ENCODE peak calls at places on chromosomes 3 and 15, in seven cellular contexts. R is BE2C, L is heart left ventricle, V is ovary, F is astrocyte of the spinal cord, Z is endothelial cell of umbilical vein, U is choroid plexus epithelial cell. J is an unnamed sample.

GRCh38 chr15:68700395-68701123 is 120.1 kb downstream of the ANP32A start:
- DNase-seq in R (peak), L (peak), V (peak), F (peak), Z (peak), U (peak), J (no peak)

GRCh38 chr15:53962646-53963561 is 15.3 kb upstream of the UNC13C start:
- DNase-seq in R (peak), L (no peak), V (no peak), F (peak), Z (peak), U (peak), J (no peak)

GRCh38 chr3:62220616-62221015 is 152.7 kb downstream of the FEZF2 start:
- DNase-seq in R (no peak), L (no peak), V (no peak), F (no peak), Z (no peak), U (no peak), J (no peak)

GRCh38 chr3:123167686-123168085 is 34.1 kb upstream of the SEC22A start:
- DNase-seq in R (no peak), L (no peak), V (no peak), F (no peak), Z (no peak), U (no peak), J (no peak)

GRCh38 chr3:3772920-3773319 is 26.3 kb upstream of the LRRN1 start:
- DNase-seq in R (peak), L (no peak), V (no peak), F (no peak), Z (no peak), U (no peak), J (no peak)

GRCh38 chr15:36332301-36332700 is 247.1 kb upstream of the CDIN1 start:
- DNase-seq in R (no peak), L (no peak), V (no peak), F (peak), Z (no peak), U (peak), J (no peak)

GRCh38 chr3:36538405-36538804 is 158.1 kb downstream of the STAC start:
- DNase-seq in R (no peak), L (no peak), V (no peak), F (no peak), Z (no peak), U (no peak), J (no peak)

GRCh38 chr3:12489832-12490231 is 5.6 kb downstream of the TSEN2 start:
- DNase-seq in R (no peak), L (no peak), V (no peak), F (no peak), Z (no peak), U (peak), J (no peak)

GRCh38 chr15:89515477-89515876 is 19.1 kb upstream of the RHCG start:
- DNase-seq in R (no peak), L (no peak), V (no peak), F (no peak), Z (no peak), U (no peak), J (no peak)

GRCh38 chr15:53758412-53758811 is 1.1 kb downstream of the WDR72 start:
- DNase-seq in R (no peak), L (no peak), V (no peak), F (no peak), Z (no peak), U (no peak), J (no peak)

GRCh38 chr15:94653071-94653470 is 421.7 kb downstream of the MCTP2 start:
- DNase-seq in R (no peak), L (no peak), V (no peak), F (no peak), Z (no peak), U (no peak), J (no peak)

GRCh38 chr15:85021409-85021808 is 39.8 kb downstream of the PDE8A start:
- DNase-seq in R (no peak), L (no peak), V (no peak), F (no peak), Z (no peak), U (no peak), J (no peak)

GRCh38 chr3:70990190-70990589 is 593.3 kb downstream of the FOXP1 start:
- DNase-seq in R (no peak), L (no peak), V (no peak), F (no peak), Z (no peak), U (no peak), J (no peak)

GRCh38 chr15:24944939-24945338 is 9.8 kb upstream of the SNRPN start:
- DNase-seq in R (no peak), L (no peak), V (no peak), F (no peak), Z (no peak), U (no peak), J (no peak)

GRCh38 chr3:53806182-53807116 is 39.8 kb downstream of the CHDH start:
- DNase-seq in R (no peak), L (no peak), V (no peak), F (peak), Z (no peak), U (peak), J (peak)

GRCh38 chr15:58244546-58244945 is 106.4 kb downstream of the AQP9 start:
- DNase-seq in R (no peak), L (no peak), V (no peak), F (no peak), Z (no peak), U (no peak), J (no peak)

GRCh38 chr3:123383101-123384053 is 65.5 kb downstream of the ADCY5 start:
- DNase-seq in R (no peak), L (peak), V (peak), F (no peak), Z (no peak), U (no peak), J (no peak)

GRCh38 chr15:85642693-85643058 is 152.0 kb downstream of the KLHL25 start:
- DNase-seq in R (no peak), L (peak), V (peak), F (peak), Z (peak), U (peak), J (no peak)

GRCh38 chr15:81338422-81339007 is 14.6 kb upstream of the STARD5 start:
- DNase-seq in R (no peak), L (no peak), V (no peak), F (peak), Z (peak), U (peak), J (no peak)

GRCh38 chr3:19769694-19770093 is 164.3 kb downstream of the EFHB start:
- DNase-seq in R (no peak), L (no peak), V (no peak), F (no peak), Z (no peak), U (no peak), J (no peak)

GRCh38 chr15:44633603-44634002 is 29.9 kb downstream of the SPG11 start:
- DNase-seq in R (no peak), L (no peak), V (no peak), F (peak), Z (peak), U (peak), J (no peak)

GRCh38 chr3:24406900-24407299 is 87.8 kb downstream of the THRB start:
- DNase-seq in R (no peak), L (no peak), V (no peak), F (no peak), Z (no peak), U (no peak), J (no peak)

GRCh38 chr3:105829879-105830622 is 38.8 kb downstream of the CBLB start:
- DNase-seq in R (no peak), L (no peak), V (no peak), F (peak), Z (peak), U (peak), J (no peak)

GRCh38 chr3:150680562-150680961 is 23.2 kb downstream of the ERICH6 start:
- DNase-seq in R (no peak), L (no peak), V (no peak), F (no peak), Z (no peak), U (no peak), J (no peak)

GRCh38 chr3:42980909-42981308 is 1.8 kb downstream of the GASK1A start:
- DNase-seq in R (no peak), L (no peak), V (no peak), F (no peak), Z (no peak), U (no peak), J (no peak)

GRCh38 chr15:41945701-41946100 is 26.7 kb downstream of the EHD4 start:
- DNase-seq in R (no peak), L (no peak), V (no peak), F (no peak), Z (no peak), U (no peak), J (no peak)

GRCh38 chr15:64874131-64874530 is 32.4 kb downstream of the PLEKHO2 start:
- DNase-seq in R (no peak), L (no peak), V (no peak), F (no peak), Z (no peak), U (no peak), J (no peak)

GRCh38 chr15:64869501-64869900 is 27.8 kb downstream of the PLEKHO2 start:
- DNase-seq in R (no peak), L (no peak), V (no peak), F (no peak), Z (no peak), U (no peak), J (no peak)

GRCh38 chr15:64865126-64865997 is 23.6 kb downstream of the PLEKHO2 start:
- DNase-seq in R (no peak), L (no peak), V (no peak), F (no peak), Z (no peak), U (no peak), J (no peak)

GRCh38 chr15:64865998-64866520 is 24.3 kb downstream of the PLEKHO2 start:
- DNase-seq in R (no peak), L (no peak), V (peak), F (peak), Z (no peak), U (peak), J (no peak)

GRCh38 chr15:64870350-64870749 is 28.6 kb downstream of the PLEKHO2 start:
- DNase-seq in R (no peak), L (no peak), V (peak), F (no peak), Z (peak), U (no peak), J (no peak)
- TF ChIP-seq CTCF in R (no peak), L (no peak), V (no peak), F (no peak), Z (no peak), U (no peak), J (no peak)

GRCh38 chr3:170368921-170369320 is 11.4 kb downstream of the SKIL start:
- DNase-seq in R (no peak), L (no peak), V (no peak), F (no peak), Z (no peak), U (no peak), J (no peak)
- TF ChIP-seq CTCF in R (peak), L (peak), V (no peak), F (peak), Z (peak), U (no peak), J (peak)

GRCh38 chr3:194330579-194330978 is 20.5 kb downstream of the CPN2 start:
- DNase-seq in R (no peak), L (no peak), V (no peak), F (no peak), Z (no peak), U (no peak), J (no peak)

GRCh38 chr3:194336601-194337355 is 14.3 kb downstream of the CPN2 start:
- DNase-seq in R (no peak), L (no peak), V (no peak), F (no peak), Z (no peak), U (no peak), J (no peak)

GRCh38 chr3:194332858-194333211 is 18.3 kb downstream of the CPN2 start:
- DNase-seq in R (no peak), L (no peak), V (no peak), F (no peak), Z (no peak), U (no peak), J (no peak)

GRCh38 chr3:194333212-194333980 is 17.7 kb downstream of the CPN2 start:
- DNase-seq in R (peak), L (peak), V (peak), F (peak), Z (peak), U (peak), J (peak)

DNA sequence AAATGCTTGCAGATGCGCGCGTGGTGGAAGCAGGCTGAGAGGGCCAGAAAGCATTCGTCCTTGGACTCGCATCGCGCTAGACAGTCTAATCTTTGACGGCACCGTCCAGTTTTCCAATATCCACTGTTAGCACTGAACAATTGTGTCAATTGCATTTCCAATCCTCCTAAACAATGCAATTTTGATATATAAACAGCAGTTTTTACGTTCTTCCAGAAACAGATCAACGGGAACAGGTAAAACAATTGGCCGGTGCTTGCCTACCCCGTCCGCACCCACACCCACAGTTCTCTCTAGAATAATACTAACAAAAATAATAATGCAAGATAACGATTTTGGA is 17.2 kb downstream of the CPN2 start:
- DNase-seq in R (no peak), L (no peak), V (no peak), F (no peak), Z (no peak), U (no peak), J (no peak)
- TF ChIP-seq CTCF in R (no peak), L (no peak), V (no peak), F (no peak), Z (no peak), U (no peak), J (no peak)

GRCh38 chr3:113339616-113340244 is 101.6 kb downstream of the CFAP44 start:
- DNase-seq in R (no peak), L (no peak), V (no peak), F (no peak), Z (no peak), U (peak), J (no peak)
- TF ChIP-seq CTCF in R (peak), L (no peak), V (no peak), F (peak), Z (peak), U (peak), J (peak)

DNA sequence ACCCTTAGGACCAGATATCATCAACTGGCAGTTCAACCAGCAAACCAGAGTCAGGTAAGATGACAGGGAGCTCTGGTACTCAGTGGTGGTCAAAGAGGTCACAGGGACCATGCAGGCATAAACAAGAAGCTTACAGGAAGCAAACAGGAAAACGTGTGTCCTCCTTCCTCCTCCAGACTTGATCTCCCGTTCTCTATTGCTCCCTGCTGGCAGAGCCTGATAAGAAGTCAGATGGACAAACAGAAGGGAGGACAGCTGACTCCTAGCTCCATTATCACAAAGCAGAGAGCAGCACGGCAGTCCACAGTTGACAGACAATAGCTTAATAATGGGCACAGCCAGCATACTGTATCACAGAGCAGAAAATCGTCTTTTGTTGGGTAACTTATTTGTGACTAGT is 156.5 kb upstream of the SLC2A2 start:
- DNase-seq in R (no peak), L (no peak), V (no peak), F (no peak), Z (no peak), U (peak), J (no peak)
- TF ChIP-seq CTCF in R (peak), L (no peak), V (no peak), F (peak), Z (peak), U (peak), J (peak)